ENCODE peak calls at places on chromosome 20, in ten cellular contexts. K is anterior cingulate cortex; B is NCI-H2029; X is NCI-H1436; Y is T47D; W is GM19239; Z is NCI-H2171 treated with DMSO at 0.1 percent for 48 hours; E is sigmoid colon; O is Caki2; F is stimulated activated naive CD4-positive, alpha-beta T cell. N is an unnamed sample.

GRCh38 chr20:64142546-64142945 is 21.7 kb upstream of the MYT1 start:
- DNase-seq in O (no peak), E (peak; percentile 43), Y (no peak), K (no peak), B (peak; percentile 26), W (no peak), Z (peak; percentile 13), X (no peak), F (no peak), N (no peak)

GRCh38 chr20:38894091-38894847 is 31.9 kb upstream of the FAM83D start:
- DNase-seq in F (no peak), Z (peak; percentile 99), X (no peak), O (no peak), B (peak; percentile 38), E (no peak), W (no peak), Y (no peak), K (no peak), N (no peak)

GRCh38 chr20:46025376-46025783 is 3.6 kb upstream of the SLC12A5 start:
- DNase-seq in Y (no peak), Z (no peak), E (no peak), B (no peak), W (no peak), F (no peak), O (no peak), K (no peak), X (no peak), N (no peak)

GRCh38 chr20:49656304-49656703 is 57.4 kb downstream of the B4GALT5 start:
- DNase-seq in E (no peak), Z (peak; percentile 15), O (no peak), X (peak; percentile 65), K (no peak), W (no peak), F (no peak), B (peak; percentile 90), Y (no peak), N (no peak)

GRCh38 chr20:58712823-58713731 is 20.5 kb downstream of the NPEPL1 start:
- DNase-seq in X (no peak), Y (no peak), F (no peak), Z (no peak), E (peak; percentile 55), O (no peak), B (no peak), K (no peak), W (no peak), N (no peak)

GRCh38 chr20:15675151-15675550 is 898.1 kb downstream of the KIF16B start:
- DNase-seq in B (no peak), O (no peak), Y (no peak), E (no peak), X (no peak), W (no peak), F (no peak), K (no peak), Z (no peak), N (no peak)

GRCh38 chr20:5845686-5846651 is 95.8 kb downstream of the SHLD1 start:
- DNase-seq in X (peak; percentile 80), Z (peak; percentile 89), W (no peak), K (no peak), F (no peak), E (no peak), Y (no peak), O (no peak), B (peak; percentile 36), N (no peak)

GRCh38 chr20:51985013-51985415 is 182.7 kb upstream of the SALL4 start:
- DNase-seq in W (no peak), X (no peak), Z (peak; percentile 19), B (no peak), E (no peak), F (no peak), O (peak; percentile 82), Y (no peak), K (no peak), N (no peak)

GRCh38 chr20:63574829-63575720 is 1.0 kb upstream of the HELZ2 start:
- DNase-seq in O (no peak), Z (no peak), K (no peak), E (no peak), X (no peak), F (no peak), Y (no peak), B (no peak), W (no peak), N (no peak)

GRCh38 chr20:36228809-36229208 is 7.5 kb upstream of the AAR2 start:
- DNase-seq in O (no peak), X (no peak), K (no peak), E (peak; percentile 7), F (no peak), W (no peak), B (no peak), Y (no peak), Z (no peak), N (no peak)

GRCh38 chr20:21719592-21720214 is 14.2 kb downstream of the PAX1 start:
- DNase-seq in B (peak; percentile 48), O (peak; percentile 45), K (peak; percentile 17), F (peak; percentile 12), Z (peak; percentile 73), Y (no peak), E (peak; percentile 82), X (peak; percentile 23), W (no peak), N (no peak)

GRCh38 chr20:5770240-5770986 is 20.2 kb downstream of the SHLD1 start:
- DNase-seq in K (no peak), E (no peak), O (no peak), F (no peak), Y (no peak), X (no peak), W (no peak), Z (no peak), B (no peak), N (no peak)

GRCh38 chr20:63536241-63536977 is 767 bp downstream of the PTK6 start:
- DNase-seq in W (no peak), O (no peak), B (no peak), E (no peak), X (no peak), Y (peak; percentile 88), F (no peak), K (no peak), Z (no peak), N (no peak)

GRCh38 chr20:42483694-42484303 is 705.9 kb downstream of the PTPRT start:
- DNase-seq in X (peak; percentile 12), Z (peak; percentile 28), W (no peak), O (peak; percentile 10), K (no peak), F (no peak), Y (no peak), B (peak; percentile 2), E (no peak), N (no peak)

GRCh38 chr20:51350941-51351631 is 191.4 kb downstream of the NFATC2 start:
- DNase-seq in F (no peak), E (peak; percentile 11), B (no peak), Z (no peak), O (peak; percentile 49), W (no peak), K (no peak), Y (peak; percentile 34), X (no peak), N (no peak)

GRCh38 chr20:4573564-4574355 is 147.9 kb upstream of the PRND start:
- DNase-seq in K (no peak), O (peak; percentile 88), F (no peak), X (no peak), Z (peak; percentile 18), Y (peak; percentile 24), W (no peak), E (peak; percentile 70), B (no peak), N (no peak)

GRCh38 chr20:18258126-18258860 is 30.0 kb upstream of the ZNF133 start:
- DNase-seq in F (no peak), Z (no peak), W (no peak), O (no peak), K (no peak), E (no peak), X (no peak), Y (no peak), B (no peak), N (no peak)

N was measured in effector CD8-positive, alpha-beta T cell.